ENCODE peak calls at places on chromosomes 11 and 22, in nine cellular contexts. Z, J, S, C, U, V, L, I and H are unnamed samples.

GRCh38 chr11:71489311-71490043 is 36.5 kb downstream of the NADSYN1 start:
- DNase-seq in J (no peak), V (peak; percentile 42), Z (peak; percentile 13), I (no peak), L (peak; percentile 21), S (no peak), C (no peak), U (no peak), H (peak; percentile 43)

GRCh38 chr22:46763051-46763705 is 728 bp downstream of the TBC1D22A start:
- DNase-seq in L (no peak), J (no peak), S (no peak), I (peak; percentile 78), V (peak; percentile 89), U (peak; percentile 82), C (no peak), Z (no peak), H (no peak)

GRCh38 chr11:13881176-13881680 is 81.3 kb upstream of the SPON1 start:
- DNase-seq in V (no peak), S (no peak), Z (no peak), U (no peak), I (no peak), C (no peak), J (no peak), L (no peak), H (no peak)

GRCh38 chr22:36540867-36541642 is 12.1 kb upstream of the EIF3D start:
- DNase-seq in Z (peak; percentile 54), S (no peak), U (no peak), I (no peak), L (no peak), J (no peak), V (no peak), C (no peak), H (no peak)

GRCh38 chr22:40044870-40045834 is 50.4 kb downstream of the FAM83F start:
- DNase-seq in L (peak; percentile 56), V (peak; percentile 90), C (no peak), S (no peak), I (no peak), U (peak; percentile 81), Z (peak; percentile 6), J (no peak), H (peak; percentile 88)

GRCh38 chr11:1140642-1141490 is 16.9 kb upstream of the MUC5AC start:
- DNase-seq in I (no peak), C (no peak), S (no peak), V (peak; percentile 23), Z (no peak), U (no peak), L (no peak), J (no peak), H (no peak)

GRCh38 chr11:62143727-62144126 is 19.9 kb downstream of the INCENP start:
- DNase-seq in I (peak; percentile 35), U (no peak), C (no peak), Z (no peak), J (no peak), V (peak; percentile 15), L (peak; percentile 13), S (no peak), H (no peak)

GRCh38 chr11:18022419-18022818 is 9.6 kb upstream of the SERGEF start:
- DNase-seq in Z (no peak), C (no peak), J (no peak), I (no peak), U (no peak), S (no peak), V (no peak), L (no peak), H (no peak)

GRCh38 chr22:40107756-40108437 is 69.8 kb upstream of the TNRC6B start:
- DNase-seq in L (peak; percentile 33), Z (no peak), J (no peak), U (no peak), C (peak; percentile 56), I (no peak), V (no peak), S (no peak), H (no peak)

GRCh38 chr11:17845431-17845881 is 110.9 kb downstream of the KCNC1 start:
- DNase-seq in J (no peak), V (no peak), U (no peak), I (no peak), C (no peak), L (no peak), Z (peak; percentile 86), S (no peak), H (no peak)

GRCh38 chr11:128841461-128842072 is 25.5 kb downstream of the KCNJ1 start:
- DNase-seq in J (no peak), U (no peak), I (no peak), S (no peak), V (peak; percentile 61), Z (no peak), L (no peak), C (no peak), H (no peak)

GRCh38 chr11:5280582-5281102 is 10.9 kb upstream of the HBE1 start:
- DNase-seq in S (peak; percentile 94), I (no peak), C (no peak), V (peak; percentile 49), U (peak; percentile 66), L (peak; percentile 45), J (peak; percentile 97), Z (peak; percentile 97), H (peak; percentile 19)

GRCh38 chr11:70502677-70503076 is 104.3 kb downstream of the CTTN start:
- DNase-seq in L (no peak), I (no peak), S (no peak), Z (no peak), J (no peak), V (no peak), U (peak; percentile 11), C (no peak), H (no peak)

DNA sequence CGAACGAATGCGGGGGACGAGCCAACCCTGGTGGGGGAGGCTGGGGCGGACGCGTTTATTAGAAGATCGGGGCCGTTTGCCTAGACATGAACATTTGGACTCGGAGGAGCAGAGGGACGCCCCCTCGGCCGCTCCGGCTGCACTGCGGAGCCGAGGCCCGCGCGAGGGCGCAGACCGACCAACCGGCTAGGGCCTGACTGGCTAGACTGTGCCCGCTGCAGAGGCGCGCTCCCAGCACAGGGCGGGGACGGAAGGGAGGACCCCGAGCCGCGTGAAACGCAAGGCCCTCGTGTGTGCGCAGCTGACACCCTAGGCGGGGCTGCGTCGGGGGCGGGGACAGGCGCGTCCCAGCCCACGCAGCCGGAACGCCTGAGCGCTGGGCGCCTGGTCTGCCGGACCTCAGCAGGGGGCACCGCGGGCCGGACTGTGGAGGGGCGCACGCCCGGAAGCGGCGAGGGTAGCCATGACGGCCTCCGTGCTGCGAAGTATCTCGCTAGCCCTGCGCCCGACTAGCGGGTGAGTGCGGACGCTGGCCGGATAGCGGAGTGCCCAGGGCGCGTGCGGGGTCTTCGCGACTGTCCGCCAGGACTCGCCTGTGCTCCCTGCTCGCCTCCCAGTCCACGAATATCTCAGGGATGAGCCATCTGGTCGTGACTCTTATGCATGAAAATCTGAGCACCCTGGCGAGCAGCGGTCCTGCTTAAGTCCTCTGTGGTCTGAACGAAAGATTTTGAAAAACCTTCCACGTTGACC is at the start of gene MRPL40:
- DNase-seq in I (peak; percentile 95), C (peak; percentile 90), L (peak; percentile 94), S (peak; percentile 68), U (peak; percentile 98), V (peak; percentile 96), Z (peak; percentile 89), J (peak; percentile 85), H (peak; percentile 93)
- TF ChIP-seq CTCF in I (no peak), C (peak; percentile 40), L (peak; percentile 17), S (no peak), U (peak; percentile 8), V (peak; percentile 3), Z (no peak), J (no peak), H (no peak)

GRCh38 chr11:76297143-76297542 is 83.8 kb downstream of the THAP12 start:
- DNase-seq in I (no peak), U (no peak), V (no peak), S (no peak), Z (no peak), J (no peak), L (no peak), C (no peak), H (no peak)
- H3K36me3 ChIP-seq in I (no peaks in the 10 kb centered on the region), U (no peaks in the 10 kb centered on the region), V (no peaks in the 10 kb centered on the region), S (no peaks in the 10 kb centered on the region), Z (no peaks in the 10 kb centered on the region), J (no peaks in the 10 kb centered on the region), L (no peaks in the 10 kb centered on the region), C (no peaks in the 10 kb centered on the region), H (no peaks in the 10 kb centered on the region)

GRCh38 chr11:66412110-66412509 is 8.7 kb upstream of the NPAS4 start:
- DNase-seq in C (no peak), J (no peak), S (no peak), U (no peak), I (no peak), V (no peak), L (no peak), Z (no peak), H (no peak)

GRCh38 chr11:66414120-66414934 is 6.5 kb upstream of the NPAS4 start:
- DNase-seq in U (no peak), S (no peak), V (no peak), I (no peak), J (no peak), C (no peak), Z (no peak), L (no peak), H (no peak)

GRCh38 chr11:66411323-66411722 is 9.5 kb upstream of the NPAS4 start:
- DNase-seq in S (no peak), I (no peak), V (no peak), J (no peak), U (no peak), C (no peak), L (no peak), Z (no peak), H (no peak)

GRCh38 chr11:66415423-66415822 is 5.4 kb upstream of the NPAS4 start:
- DNase-seq in J (no peak), U (no peak), L (no peak), C (no peak), S (no peak), V (no peak), I (no peak), Z (no peak), H (no peak)

DNA sequence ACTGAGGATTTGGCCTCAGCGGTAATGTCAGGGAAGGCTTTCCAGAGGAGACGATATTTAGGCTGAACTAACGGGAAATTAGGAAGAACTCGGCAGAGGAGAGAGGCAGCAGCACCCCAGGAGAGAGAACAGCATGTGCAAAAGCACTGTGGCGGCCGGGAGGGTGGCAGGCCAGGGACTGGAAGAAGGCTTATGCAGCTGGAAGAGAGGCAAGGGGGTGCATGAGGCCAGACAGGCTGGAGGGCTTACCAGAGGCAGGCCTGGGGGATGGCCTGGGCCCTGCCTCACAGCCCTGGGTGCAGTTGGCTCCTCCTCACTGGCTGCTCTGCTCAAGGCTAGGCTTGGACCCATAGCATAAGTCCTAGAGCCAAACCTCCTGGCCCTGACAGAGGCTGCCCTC is 7.7 kb upstream of the NPAS4 start:
- DNase-seq in C (no peak), U (no peak), V (no peak), Z (no peak), I (no peak), L (no peak), J (no peak), S (no peak), H (no peak)
- H3K27ac ChIP-seq in C (no peak overlapping the region), U (no peak overlapping the region), V (no peak overlapping the region), Z (no peak overlapping the region), I (no peak overlapping the region), L (no peak overlapping the region), J (no peak overlapping the region), S (no peak overlapping the region), H (no peak overlapping the region)

DNA sequence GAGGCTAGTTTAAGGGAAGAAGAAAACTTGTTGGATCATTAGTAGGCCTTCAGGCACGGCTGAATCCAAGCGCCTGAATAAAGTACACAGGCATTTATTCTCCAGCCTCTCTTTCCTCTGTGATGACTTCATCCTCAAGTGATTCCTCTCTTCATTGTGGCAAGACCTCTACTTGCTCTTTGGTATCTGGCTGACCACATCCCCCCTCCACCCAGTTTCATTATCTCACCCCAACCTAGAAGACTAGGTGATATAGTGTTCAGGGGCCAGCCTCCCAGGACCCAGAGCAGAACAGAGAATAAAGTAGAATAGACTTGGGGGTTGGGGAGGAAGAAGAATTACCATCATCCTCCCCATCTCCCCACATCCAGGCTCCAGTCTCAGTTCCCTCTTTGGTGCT is 189.3 kb downstream of the MIAT start:
- DNase-seq in J (no peak), S (no peak), Z (peak; percentile 90), L (no peak), I (no peak), C (no peak), U (no peak), V (no peak), H (no peak)
- TF ChIP-seq CTCF in J (no peak), S (no peak), Z (no peak), L (no peak), I (no peak), C (no peak), U (no peak), V (no peak), H (no peak)